ENCODE peak calls at places on chromosomes 3 and 15, in seven cellular contexts. A is activated naive CD8-positive, alpha-beta T cell treated with anti-CD3 and anti-CD28 coated beads, Interleukin-2, amount 50 U/mL, for 24 hours; W is HT-29; X is bronchial epithelial cell; N is brain microvascular endothelial cell; J is T-helper 17 cell; Z is B cell. V is an unnamed sample.

GRCh38 chr3:111853071-111853470 is 6.0 kb upstream of the PHLDB2 start:
- DNase-seq in Z (no peak), X (no peak), W (no peak), A (no peak), N (no peak), J (no peak), V (no peak)

GRCh38 chr3:66076861-66077495 is 38.3 kb upstream of the MAGI1 start:
- DNase-seq in J (no peak), Z (no peak), W (no peak), A (no peak), N (no peak), X (no peak), V (no peak)

GRCh38 chr15:42385206-42385979 is 26.1 kb downstream of the CAPN3 start:
- DNase-seq in Z (no peak), X (peak), A (peak), J (no peak), N (peak), W (peak), V (peak)

GRCh38 chr15:98532063-98532462 is 116.3 kb upstream of the IGF1R start:
- DNase-seq in X (no peak), N (no peak), J (no peak), W (no peak), Z (no peak), A (no peak), V (no peak)

GRCh38 chr3:113736548-113737089 is 9.4 kb downstream of the NAA50 start:
- DNase-seq in X (peak), N (peak), A (no peak), Z (peak), W (peak), J (no peak), V (peak)

GRCh38 chr3:172188511-172188910 is 149.1 kb downstream of the FNDC3B start:
- DNase-seq in W (no peak), Z (no peak), A (no peak), J (no peak), X (no peak), N (no peak), V (no peak)

GRCh38 chr3:10395671-10396070 is 74.8 kb upstream of the SEC13 start:
- DNase-seq in J (no peak), X (peak), W (no peak), N (no peak), Z (peak), A (no peak), V (no peak)

GRCh38 chr3:108662141-108662738 is 72.7 kb downstream of the DZIP3 start:
- DNase-seq in Z (peak), A (peak), N (peak), J (peak), X (peak), W (peak), V (peak)

GRCh38 chr3:72633101-72633500 is 215.1 kb downstream of the SHQ1 start:
- DNase-seq in X (no peak), Z (no peak), N (no peak), J (no peak), W (no peak), A (no peak), V (no peak)

GRCh38 chr3:28122227-28122626 is 119.2 kb upstream of the CMC1 start:
- DNase-seq in Z (no peak), N (peak), A (no peak), W (no peak), J (no peak), X (no peak), V (no peak)

GRCh38 chr3:143252931-143253330 is 133.4 kb downstream of the CHST2 start:
- DNase-seq in N (no peak), Z (no peak), W (no peak), X (no peak), A (no peak), J (no peak), V (no peak)

GRCh38 chr15:66558271-66558670 is 7.5 kb downstream of the LCTL start:
- DNase-seq in A (no peak), Z (no peak), N (no peak), W (no peak), X (no peak), J (no peak), V (no peak)

GRCh38 chr3:195580733-195581443 is 2.9 kb downstream of the APOD start:
- DNase-seq in N (peak), X (peak), A (no peak), Z (no peak), J (no peak), W (no peak), V (no peak)

GRCh38 chr15:65476942-65477341 is 40.5 kb downstream of the DPP8 start:
- DNase-seq in A (no peak), J (no peak), Z (no peak), N (peak), W (no peak), X (no peak), V (peak)

GRCh38 chr3:134106580-134106979 is 76.9 kb upstream of the SLCO2A1 start:
- DNase-seq in W (no peak), N (no peak), X (no peak), J (no peak), A (no peak), Z (no peak), V (peak)

GRCh38 chr3:31724681-31725080 is 192.0 kb downstream of the STT3B start:
- DNase-seq in A (no peak), Z (no peak), W (no peak), N (no peak), J (no peak), X (peak), V (peak)

GRCh38 chr3:146222204-146223046 is 28.5 kb downstream of the PLSCR4 start:
- DNase-seq in X (peak), Z (no peak), N (peak), J (no peak), W (peak), A (no peak), V (no peak)

GRCh38 chr3:15535757-15536156 is 14.3 kb upstream of the COLQ start:
- DNase-seq in W (no peak), J (no peak), Z (no peak), X (peak), A (peak), N (no peak), V (no peak)

GRCh38 chr15:99683000-99683670 is 50.1 kb downstream of the LYSMD4 start:
- DNase-seq in J (no peak), W (no peak), Z (peak), X (peak), A (no peak), N (no peak), V (no peak)

GRCh38 chr3:183281126-183281797 is 28.2 kb downstream of the B3GNT5 start:
- DNase-seq in A (no peak), X (no peak), N (no peak), W (no peak), J (no peak), Z (no peak), V (no peak)

GRCh38 chr3:158167737-158168469 is 58.0 kb downstream of the RSRC1 start:
- DNase-seq in Z (no peak), X (peak), N (peak), J (no peak), A (no peak), W (peak), V (peak)

GRCh38 chr15:62711691-62712454 is 330.7 kb upstream of the TPM1 start:
- DNase-seq in Z (no peak), X (peak), W (no peak), A (peak), N (no peak), J (no peak), V (no peak)

GRCh38 chr3:10518506-10519150 is 13.2 kb upstream of the ATP2B2 start:
- DNase-seq in J (no peak), Z (no peak), W (no peak), N (peak), X (peak), A (no peak), V (no peak)

GRCh38 chr3:77412591-77412990 is 372.7 kb downstream of the ROBO2 start:
- DNase-seq in J (no peak), N (no peak), X (no peak), Z (no peak), A (no peak), W (no peak), V (no peak)

GRCh38 chr3:60673123-60673522 is 578.1 kb downstream of the FHIT start:
- DNase-seq in Z (no peak), A (no peak), J (no peak), N (no peak), W (no peak), X (no peak), V (no peak)

GRCh38 chr3:105413356-105413887 is 46.7 kb downstream of the ALCAM start:
- DNase-seq in A (no peak), J (no peak), Z (no peak), W (no peak), X (no peak), N (no peak), V (no peak)

GRCh38 chr15:75843618-75844610 is 667 bp downstream of the UBE2Q2 start:
- DNase-seq in N (peak), W (peak), X (peak), J (peak), A (peak), Z (peak), V (peak)

V was measured in OCI-M1.